ENCODE peak calls at places on chromosomes 1 and 21, in ten cellular contexts. One of them, this sample, is unnamed.

GRCh38 chr1:145845514-145846161 is at the start of gene NUDT17:
- DNase-seq in astrocyte of the cerebellum: peak
- DNase-seq in AG09309: no peak
- DNase-seq in glutamatergic neuron: peak
- DNase-seq in activated CD8-positive, alpha-beta T cell treated with anti-CD3 and anti-CD28 coated beads for 36 hours: peak
- DNase-seq in testis: peak
- DNase-seq in pancreas: peak
- DNase-seq in hepatocyte: peak
- DNase-seq in ovary: peak
- DNase-seq in lower lobe of right lung: peak
- DNase-seq in this sample: no peak

GRCh38 chr1:46489638-46490602 is at the start of gene DMBX1:
- DNase-seq in astrocyte of the cerebellum: no peak
- DNase-seq in AG09309: no peak
- DNase-seq in glutamatergic neuron: peak
- DNase-seq in activated CD8-positive, alpha-beta T cell treated with anti-CD3 and anti-CD28 coated beads for 36 hours: peak
- DNase-seq in testis: peak
- DNase-seq in pancreas: peak
- DNase-seq in hepatocyte: peak
- DNase-seq in ovary: no peak
- DNase-seq in lower lobe of right lung: no peak
- DNase-seq in this sample: no peak

GRCh38 chr1:145708063-145708462 is 895 bp upstream of the PDZK1 start:
- DNase-seq in astrocyte of the cerebellum: no peak
- DNase-seq in AG09309: no peak
- DNase-seq in glutamatergic neuron: no peak
- DNase-seq in activated CD8-positive, alpha-beta T cell treated with anti-CD3 and anti-CD28 coated beads for 36 hours: no peak
- DNase-seq in testis: no peak
- DNase-seq in pancreas: no peak
- DNase-seq in hepatocyte: no peak
- DNase-seq in ovary: no peak
- DNase-seq in lower lobe of right lung: no peak
- DNase-seq in this sample: no peak

GRCh38 chr21:16330340-16331319 is 600.8 kb downstream of the USP25 start:
- DNase-seq in astrocyte of the cerebellum: peak
- DNase-seq in AG09309: peak
- DNase-seq in glutamatergic neuron: no peak
- DNase-seq in activated CD8-positive, alpha-beta T cell treated with anti-CD3 and anti-CD28 coated beads for 36 hours: peak
- DNase-seq in testis: peak
- DNase-seq in pancreas: no peak
- DNase-seq in hepatocyte: peak
- DNase-seq in ovary: no peak
- DNase-seq in lower lobe of right lung: no peak
- DNase-seq in this sample: peak

GRCh38 chr1:22875851-22876250 is 96.8 kb downstream of the LACTBL1 start:
- DNase-seq in astrocyte of the cerebellum: no peak
- DNase-seq in AG09309: no peak
- DNase-seq in glutamatergic neuron: no peak
- DNase-seq in activated CD8-positive, alpha-beta T cell treated with anti-CD3 and anti-CD28 coated beads for 36 hours: no peak
- DNase-seq in testis: no peak
- DNase-seq in pancreas: no peak
- DNase-seq in hepatocyte: no peak
- DNase-seq in ovary: no peak
- DNase-seq in lower lobe of right lung: no peak
- DNase-seq in this sample: no peak

GRCh38 chr21:37796011-37796410 is 120.2 kb downstream of the KCNJ6 start:
- DNase-seq in astrocyte of the cerebellum: no peak
- DNase-seq in AG09309: no peak
- DNase-seq in glutamatergic neuron: no peak
- DNase-seq in activated CD8-positive, alpha-beta T cell treated with anti-CD3 and anti-CD28 coated beads for 36 hours: no peak
- DNase-seq in testis: no peak
- DNase-seq in pancreas: no peak
- DNase-seq in hepatocyte: no peak
- DNase-seq in ovary: no peak
- DNase-seq in lower lobe of right lung: no peak
- DNase-seq in this sample: no peak

GRCh38 chr1:173056355-173056754 is 5.6 kb upstream of the TNFSF18 start:
- DNase-seq in astrocyte of the cerebellum: no peak
- DNase-seq in AG09309: no peak
- DNase-seq in glutamatergic neuron: no peak
- DNase-seq in activated CD8-positive, alpha-beta T cell treated with anti-CD3 and anti-CD28 coated beads for 36 hours: no peak
- DNase-seq in testis: no peak
- DNase-seq in pancreas: no peak
- DNase-seq in hepatocyte: no peak
- DNase-seq in ovary: no peak
- DNase-seq in lower lobe of right lung: no peak
- DNase-seq in this sample: no peak

GRCh38 chr1:220296941-220297460 is 24.7 kb upstream of the RAB3GAP2 start:
- DNase-seq in astrocyte of the cerebellum: no peak
- DNase-seq in AG09309: no peak
- DNase-seq in glutamatergic neuron: no peak
- DNase-seq in activated CD8-positive, alpha-beta T cell treated with anti-CD3 and anti-CD28 coated beads for 36 hours: no peak
- DNase-seq in testis: no peak
- DNase-seq in pancreas: no peak
- DNase-seq in hepatocyte: no peak
- DNase-seq in ovary: no peak
- DNase-seq in lower lobe of right lung: no peak
- DNase-seq in this sample: no peak

GRCh38 chr1:21669287-21670058 is at the start of gene RAP1GAP:
- DNase-seq in astrocyte of the cerebellum: no peak
- DNase-seq in AG09309: no peak
- DNase-seq in glutamatergic neuron: peak
- DNase-seq in activated CD8-positive, alpha-beta T cell treated with anti-CD3 and anti-CD28 coated beads for 36 hours: peak
- DNase-seq in testis: no peak
- DNase-seq in pancreas: peak
- DNase-seq in hepatocyte: peak
- DNase-seq in ovary: no peak
- DNase-seq in lower lobe of right lung: peak
- DNase-seq in this sample: no peak

GRCh38 chr1:108034396-108034795 is 69.4 kb upstream of the VAV3 start:
- DNase-seq in astrocyte of the cerebellum: no peak
- DNase-seq in AG09309: no peak
- DNase-seq in glutamatergic neuron: no peak
- DNase-seq in activated CD8-positive, alpha-beta T cell treated with anti-CD3 and anti-CD28 coated beads for 36 hours: no peak
- DNase-seq in testis: no peak
- DNase-seq in pancreas: no peak
- DNase-seq in hepatocyte: peak
- DNase-seq in ovary: no peak
- DNase-seq in lower lobe of right lung: no peak
- DNase-seq in this sample: no peak

GRCh38 chr1:46285730-46286477 is 17.5 kb downstream of the LRRC41 start:
- DNase-seq in astrocyte of the cerebellum: no peak
- DNase-seq in AG09309: no peak
- DNase-seq in glutamatergic neuron: peak
- DNase-seq in activated CD8-positive, alpha-beta T cell treated with anti-CD3 and anti-CD28 coated beads for 36 hours: peak
- DNase-seq in testis: no peak
- DNase-seq in pancreas: no peak
- DNase-seq in hepatocyte: peak
- DNase-seq in ovary: no peak
- DNase-seq in lower lobe of right lung: no peak
- DNase-seq in this sample: no peak

GRCh38 chr1:208834346-208835081 is 590.3 kb upstream of the PLXNA2 start:
- DNase-seq in astrocyte of the cerebellum: no peak
- DNase-seq in AG09309: no peak
- DNase-seq in glutamatergic neuron: no peak
- DNase-seq in activated CD8-positive, alpha-beta T cell treated with anti-CD3 and anti-CD28 coated beads for 36 hours: no peak
- DNase-seq in testis: no peak
- DNase-seq in pancreas: no peak
- DNase-seq in hepatocyte: no peak
- DNase-seq in ovary: no peak
- DNase-seq in lower lobe of right lung: no peak
- DNase-seq in this sample: no peak

GRCh38 chr1:14822493-14822892 is 224.0 kb downstream of the KAZN start:
- DNase-seq in astrocyte of the cerebellum: peak
- DNase-seq in AG09309: peak
- DNase-seq in glutamatergic neuron: no peak
- DNase-seq in activated CD8-positive, alpha-beta T cell treated with anti-CD3 and anti-CD28 coated beads for 36 hours: no peak
- DNase-seq in testis: no peak
- DNase-seq in pancreas: no peak
- DNase-seq in hepatocyte: no peak
- DNase-seq in ovary: no peak
- DNase-seq in lower lobe of right lung: peak
- DNase-seq in this sample: no peak

GRCh38 chr1:55580845-55581332 is 365.7 kb upstream of the USP24 start:
- DNase-seq in astrocyte of the cerebellum: no peak
- DNase-seq in AG09309: peak
- DNase-seq in glutamatergic neuron: no peak
- DNase-seq in activated CD8-positive, alpha-beta T cell treated with anti-CD3 and anti-CD28 coated beads for 36 hours: no peak
- DNase-seq in testis: peak
- DNase-seq in pancreas: no peak
- DNase-seq in hepatocyte: peak
- DNase-seq in ovary: no peak
- DNase-seq in lower lobe of right lung: no peak
- DNase-seq in this sample: peak

GRCh38 chr1:234774971-234775370 is 165.0 kb upstream of the IRF2BP2 start:
- DNase-seq in astrocyte of the cerebellum: no peak
- DNase-seq in AG09309: no peak
- DNase-seq in glutamatergic neuron: no peak
- DNase-seq in activated CD8-positive, alpha-beta T cell treated with anti-CD3 and anti-CD28 coated beads for 36 hours: peak
- DNase-seq in testis: no peak
- DNase-seq in pancreas: no peak
- DNase-seq in hepatocyte: peak
- DNase-seq in ovary: no peak
- DNase-seq in lower lobe of right lung: no peak
- DNase-seq in this sample: no peak

GRCh38 chr1:20475002-20475401 is 11.0 kb downstream of the CAMK2N1 start:
- DNase-seq in astrocyte of the cerebellum: no peak
- DNase-seq in AG09309: no peak
- DNase-seq in glutamatergic neuron: no peak
- DNase-seq in activated CD8-positive, alpha-beta T cell treated with anti-CD3 and anti-CD28 coated beads for 36 hours: no peak
- DNase-seq in testis: no peak
- DNase-seq in pancreas: no peak
- DNase-seq in hepatocyte: no peak
- DNase-seq in ovary: no peak
- DNase-seq in lower lobe of right lung: no peak
- DNase-seq in this sample: no peak

GRCh38 chr1:97061604-97062003 is 340.0 kb downstream of the PTBP2 start:
- DNase-seq in astrocyte of the cerebellum: no peak
- DNase-seq in AG09309: no peak
- DNase-seq in glutamatergic neuron: no peak
- DNase-seq in activated CD8-positive, alpha-beta T cell treated with anti-CD3 and anti-CD28 coated beads for 36 hours: no peak
- DNase-seq in testis: no peak
- DNase-seq in pancreas: no peak
- DNase-seq in hepatocyte: no peak
- DNase-seq in ovary: no peak
- DNase-seq in lower lobe of right lung: no peak
- DNase-seq in this sample: no peak

GRCh38 chr1:202661136-202661845 is 49.0 kb downstream of the SYT2 start:
- DNase-seq in astrocyte of the cerebellum: no peak
- DNase-seq in AG09309: no peak
- DNase-seq in glutamatergic neuron: no peak
- DNase-seq in activated CD8-positive, alpha-beta T cell treated with anti-CD3 and anti-CD28 coated beads for 36 hours: no peak
- DNase-seq in testis: no peak
- DNase-seq in pancreas: no peak
- DNase-seq in hepatocyte: no peak
- DNase-seq in ovary: no peak
- DNase-seq in lower lobe of right lung: no peak
- DNase-seq in this sample: no peak

GRCh38 chr1:9929431-9930385 is 13.5 kb downstream of the LZIC start:
- DNase-seq in astrocyte of the cerebellum: no peak
- DNase-seq in AG09309: no peak
- DNase-seq in glutamatergic neuron: no peak
- DNase-seq in activated CD8-positive, alpha-beta T cell treated with anti-CD3 and anti-CD28 coated beads for 36 hours: no peak
- DNase-seq in testis: no peak
- DNase-seq in pancreas: no peak
- DNase-seq in hepatocyte: no peak
- DNase-seq in ovary: no peak
- DNase-seq in lower lobe of right lung: no peak
- DNase-seq in this sample: no peak
- TF ChIP-seq CTCF in astrocyte of the cerebellum: no peak
- TF ChIP-seq CTCF in AG09309: no peak
- TF ChIP-seq CTCF in glutamatergic neuron: no peak
- TF ChIP-seq CTCF in activated CD8-positive, alpha-beta T cell treated with anti-CD3 and anti-CD28 coated beads for 36 hours: no peak
- TF ChIP-seq CTCF in testis: no peak
- TF ChIP-seq CTCF in pancreas: no peak
- TF ChIP-seq CTCF in hepatocyte: no peak
- TF ChIP-seq CTCF in ovary: no peak
- TF ChIP-seq CTCF in lower lobe of right lung: no peak
- TF ChIP-seq CTCF in this sample: no peak

GRCh38 chr1:154765970-154766369 is 104.1 kb downstream of the KCNN3 start:
- DNase-seq in astrocyte of the cerebellum: no peak
- DNase-seq in AG09309: no peak
- DNase-seq in glutamatergic neuron: no peak
- DNase-seq in activated CD8-positive, alpha-beta T cell treated with anti-CD3 and anti-CD28 coated beads for 36 hours: no peak
- DNase-seq in testis: no peak
- DNase-seq in pancreas: no peak
- DNase-seq in hepatocyte: peak
- DNase-seq in ovary: no peak
- DNase-seq in lower lobe of right lung: no peak
- DNase-seq in this sample: no peak
- TF ChIP-seq CTCF in astrocyte of the cerebellum: peak
- TF ChIP-seq CTCF in AG09309: peak
- TF ChIP-seq CTCF in glutamatergic neuron: no peak
- TF ChIP-seq CTCF in activated CD8-positive, alpha-beta T cell treated with anti-CD3 and anti-CD28 coated beads for 36 hours: peak
- TF ChIP-seq CTCF in testis: no peak
- TF ChIP-seq CTCF in pancreas: no peak
- TF ChIP-seq CTCF in hepatocyte: peak
- TF ChIP-seq CTCF in ovary: no peak
- TF ChIP-seq CTCF in lower lobe of right lung: peak
- TF ChIP-seq CTCF in this sample: peak

DNA sequence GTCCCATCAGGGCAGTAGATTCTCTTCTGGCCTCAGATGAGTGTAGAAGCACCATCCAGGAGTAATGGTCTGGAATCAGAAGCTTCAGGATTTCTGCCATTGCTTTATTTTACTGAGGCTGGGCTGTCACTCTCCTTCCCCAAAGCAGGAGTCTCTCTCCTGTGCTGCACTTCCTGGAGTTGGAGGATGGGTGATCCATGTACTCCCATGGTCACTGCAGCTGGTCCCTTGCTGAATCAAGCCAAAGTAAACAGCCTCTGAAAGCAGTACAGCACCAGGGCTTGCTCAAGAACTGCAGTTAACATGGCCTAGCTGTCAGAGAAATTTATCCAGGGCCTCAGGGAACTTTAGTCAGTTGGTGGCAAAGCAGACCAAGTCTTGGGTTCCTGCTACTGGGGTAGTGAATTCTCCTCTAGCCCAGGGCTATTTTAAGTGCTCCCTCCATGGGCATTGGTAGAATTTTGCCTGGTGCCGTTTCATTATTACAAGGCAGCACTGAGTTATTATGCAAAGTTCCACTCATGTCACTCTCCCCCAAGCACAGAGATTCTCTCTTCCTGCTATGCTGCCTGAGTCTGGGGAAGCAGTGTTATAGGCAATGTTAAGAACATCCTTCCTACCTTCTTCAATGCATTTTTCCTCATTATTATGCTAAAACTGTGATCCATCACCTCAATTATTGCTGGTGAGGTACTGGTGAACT is 29.5 kb downstream of the DRAM2 start:
- DNase-seq in astrocyte of the cerebellum: no peak
- DNase-seq in AG09309: no peak
- DNase-seq in glutamatergic neuron: no peak
- DNase-seq in activated CD8-positive, alpha-beta T cell treated with anti-CD3 and anti-CD28 coated beads for 36 hours: no peak
- DNase-seq in testis: no peak
- DNase-seq in pancreas: peak
- DNase-seq in hepatocyte: no peak
- DNase-seq in ovary: no peak
- DNase-seq in lower lobe of right lung: no peak
- DNase-seq in this sample: no peak
- TF ChIP-seq CTCF in astrocyte of the cerebellum: no peak
- TF ChIP-seq CTCF in AG09309: no peak
- TF ChIP-seq CTCF in glutamatergic neuron: no peak
- TF ChIP-seq CTCF in activated CD8-positive, alpha-beta T cell treated with anti-CD3 and anti-CD28 coated beads for 36 hours: no peak
- TF ChIP-seq CTCF in testis: no peak
- TF ChIP-seq CTCF in pancreas: no peak
- TF ChIP-seq CTCF in hepatocyte: no peak
- TF ChIP-seq CTCF in ovary: no peak
- TF ChIP-seq CTCF in lower lobe of right lung: no peak
- TF ChIP-seq CTCF in this sample: no peak

GRCh38 chr1:206738370-206739366 is 31.9 kb upstream of the IL19 start:
- DNase-seq in astrocyte of the cerebellum: no peak
- DNase-seq in AG09309: no peak
- DNase-seq in glutamatergic neuron: no peak
- DNase-seq in activated CD8-positive, alpha-beta T cell treated with anti-CD3 and anti-CD28 coated beads for 36 hours: peak
- DNase-seq in testis: no peak
- DNase-seq in pancreas: no peak
- DNase-seq in hepatocyte: no peak
- DNase-seq in ovary: no peak
- DNase-seq in lower lobe of right lung: no peak
- DNase-seq in this sample: no peak
- TF ChIP-seq CTCF in astrocyte of the cerebellum: peak
- TF ChIP-seq CTCF in AG09309: peak
- TF ChIP-seq CTCF in glutamatergic neuron: peak
- TF ChIP-seq CTCF in activated CD8-positive, alpha-beta T cell treated with anti-CD3 and anti-CD28 coated beads for 36 hours: no peak
- TF ChIP-seq CTCF in testis: no peak
- TF ChIP-seq CTCF in pancreas: no peak
- TF ChIP-seq CTCF in hepatocyte: peak
- TF ChIP-seq CTCF in ovary: no peak
- TF ChIP-seq CTCF in lower lobe of right lung: no peak
- TF ChIP-seq CTCF in this sample: peak

This sample was measured in kidney epithelial cell.